ENCODE peak calls at places on chromosomes 7 and 10, in six cellular contexts. H is lower lobe of right lung, R is lung, Q is mesenchymal stem cell, T is HepG2, O is bronchial epithelial cell. P is an unnamed sample. For H3K27me3, the result is how much of the 10 kb centered on the place peaks cover.

GRCh38 chr7:130721486-130722277 is 12.3 kb downstream of the KLF14 start:
- DNase-seq in T (peak), R (peak), O (peak), Q (peak), H (peak), P (peak)

GRCh38 chr10:79050896-79051555 is 17.7 kb upstream of the ZMIZ1 start:
- DNase-seq in R (no peak), O (peak), Q (no peak), H (peak), T (no peak), P (no peak)

GRCh38 chr7:30143748-30144251 is 9.0 kb downstream of the MTURN start:
- DNase-seq in Q (no peak), R (no peak), O (peak), T (no peak), H (no peak), P (no peak)

GRCh38 chr7:36752026-36752735 is 27.9 kb upstream of the AOAH start:
- DNase-seq in R (no peak), O (no peak), H (no peak), Q (no peak), T (no peak), P (no peak)

GRCh38 chr10:74922921-74923320 is 96.5 kb downstream of the KAT6B start:
- DNase-seq in H (no peak), T (no peak), R (no peak), O (peak), Q (peak), P (no peak)

GRCh38 chr7:18873674-18874341 is 243.6 kb downstream of the TWIST1 start:
- DNase-seq in R (no peak), T (no peak), H (no peak), Q (peak), O (no peak), P (no peak)

GRCh38 chr7:127717502-127718125 is 65.6 kb downstream of the SND1 start:
- DNase-seq in T (no peak), Q (no peak), H (no peak), O (peak), R (no peak), P (no peak)

GRCh38 chr10:94416896-94417295 is 14.6 kb downstream of the TBC1D12 start:
- DNase-seq in R (no peak), T (no peak), O (no peak), Q (no peak), H (no peak), P (no peak)

GRCh38 chr10:17200885-17201164 is 647 bp downstream of the TRDMT1 start:
- DNase-seq in H (no peak), O (peak), T (no peak), R (no peak), Q (peak), P (no peak)

GRCh38 chr10:1543596-1543995 is 193.7 kb downstream of the ADARB2 start:
- DNase-seq in Q (no peak), R (no peak), H (no peak), T (no peak), O (no peak), P (no peak)

GRCh38 chr7:113825832-113826231 is 93.0 kb downstream of the PPP1R3A start:
- DNase-seq in O (no peak), H (no peak), R (no peak), T (no peak), Q (no peak), P (no peak)

GRCh38 chr7:41881313-41882130 is 178.6 kb upstream of the INHBA start:
- DNase-seq in R (peak), H (peak), T (no peak), Q (peak), O (no peak), P (no peak)

GRCh38 chr7:66557214-66558200 is 71.2 kb upstream of the KCTD7 start:
- DNase-seq in Q (peak), R (peak), O (peak), T (no peak), H (peak), P (peak)

GRCh38 chr10:1577371-1577770 is 160.0 kb downstream of the ADARB2 start:
- DNase-seq in Q (no peak), T (no peak), O (no peak), H (no peak), R (no peak), P (peak)

DNA sequence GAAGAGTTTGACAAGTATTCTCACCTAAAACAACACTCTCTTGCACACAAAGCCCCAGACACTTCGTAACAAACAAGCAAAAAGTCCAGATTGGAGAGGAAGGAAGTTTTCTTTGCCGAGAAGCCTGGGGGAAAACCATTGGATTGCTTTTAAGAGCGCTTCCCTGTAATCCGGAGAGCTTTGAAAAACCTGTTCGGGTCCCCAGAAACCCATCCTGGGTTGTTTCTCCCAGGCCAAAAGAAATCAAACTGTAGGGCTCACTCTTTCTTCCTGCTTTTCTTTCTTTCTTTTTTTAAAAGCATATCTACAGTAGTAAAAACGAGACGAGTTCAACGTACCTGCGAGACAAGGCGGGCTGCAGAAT is 655 bp downstream of the SP8 start:
- DNase-seq in T (no peak), R (no peak), H (no peak), Q (peak), O (no peak), P (no peak)
- H3K27me3 ChIP-seq in T (under half), R (under half), H (half or more), Q (half or more), O (under half), P (under half)

GRCh38 chr10:118116555-118117311 is 70.0 kb upstream of the RAB11FIP2 start:
- DNase-seq in H (no peak), T (no peak), R (no peak), O (no peak), Q (no peak), P (no peak)
- H3K4me3 ChIP-seq in H (no peak), T (no peak), R (no peak), O (no peak), Q (no peak), P (no peak)

GRCh38 chr10:99534939-99535763 is 2.4 kb downstream of the NKX2-3 start:
- DNase-seq in O (peak), T (no peak), H (no peak), R (no peak), Q (peak), P (no peak)

GRCh38 chr10:99533496-99534455 is 1.0 kb downstream of the NKX2-3 start:
- DNase-seq in R (no peak), Q (no peak), H (no peak), O (no peak), T (no peak), P (no peak)

GRCh38 chr10:99532687-99533495 is at the start of gene NKX2-3:
- DNase-seq in T (no peak), Q (peak), H (peak), R (peak), O (no peak), P (peak)

GRCh38 chr10:99535764-99536399 is 3.1 kb downstream of the NKX2-3 start:
- DNase-seq in T (no peak), O (no peak), H (no peak), Q (no peak), R (no peak), P (no peak)

DNA sequence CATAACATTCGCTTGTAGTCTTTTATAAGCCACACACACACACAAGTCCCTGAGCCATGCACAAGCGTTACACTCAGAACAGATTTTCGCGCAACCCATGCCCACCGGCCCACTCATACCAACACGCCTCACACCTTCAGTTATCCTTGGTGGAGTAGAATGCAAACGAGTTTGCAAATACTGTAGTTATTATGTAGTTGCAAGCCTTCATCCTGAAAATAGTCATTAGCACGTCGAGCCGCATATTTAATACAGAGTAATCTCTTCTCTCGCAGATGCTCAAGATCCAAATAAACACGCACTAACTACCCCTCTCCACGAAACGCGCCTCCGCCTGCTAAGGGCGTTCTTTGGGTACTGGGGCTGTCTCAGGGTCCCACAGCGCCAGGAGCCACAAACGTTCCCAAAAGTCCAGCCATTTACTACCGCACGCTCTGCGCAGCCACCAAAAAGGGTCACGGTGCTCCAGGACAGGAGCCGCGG is 1.8 kb downstream of the NKX2-3 start:
- DNase-seq in H (no peak), R (no peak), O (no peak), Q (peak), T (no peak), P (no peak)
- H3K27me3 ChIP-seq in H (half or more), R (under half), O (half or more), Q (half or more), T (under half), P (under half)

DNA sequence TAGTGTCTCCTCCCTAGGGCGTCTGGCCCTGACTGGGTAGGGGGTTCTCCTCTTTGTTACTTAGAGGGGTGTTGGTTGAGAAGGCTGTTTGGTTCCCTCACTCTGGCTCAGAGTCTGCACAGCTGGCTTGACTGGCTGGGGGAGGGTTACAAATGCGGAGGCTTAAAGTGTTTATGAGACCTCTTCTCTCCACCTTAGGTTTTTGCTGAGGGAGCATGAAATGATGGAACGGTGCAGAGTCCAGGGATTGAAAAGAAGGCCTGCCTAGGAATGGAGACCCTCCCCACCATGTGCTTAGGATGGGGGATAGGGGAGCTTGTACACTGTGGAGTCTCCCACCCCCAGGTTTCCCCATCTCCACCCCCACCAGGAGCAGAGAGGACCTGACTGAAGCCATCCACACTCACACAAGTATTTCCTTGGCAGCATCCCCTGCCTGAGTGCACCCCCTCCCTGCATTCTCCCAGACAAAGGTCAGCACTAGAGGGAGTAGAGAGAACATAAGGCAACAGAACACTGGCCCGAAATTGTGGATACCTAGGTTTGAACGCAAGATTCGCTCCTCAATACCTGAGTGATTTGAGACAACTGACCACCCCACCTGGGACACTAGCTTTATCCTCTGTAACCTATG is 1.7 kb upstream of the LDB1 start:
- DNase-seq in Q (peak), O (no peak), R (no peak), H (no peak), T (no peak), P (no peak)
- H3K4me3 ChIP-seq in Q (peak), O (no peak), R (no peak), H (peak), T (no peak), P (no peak)

DNA sequence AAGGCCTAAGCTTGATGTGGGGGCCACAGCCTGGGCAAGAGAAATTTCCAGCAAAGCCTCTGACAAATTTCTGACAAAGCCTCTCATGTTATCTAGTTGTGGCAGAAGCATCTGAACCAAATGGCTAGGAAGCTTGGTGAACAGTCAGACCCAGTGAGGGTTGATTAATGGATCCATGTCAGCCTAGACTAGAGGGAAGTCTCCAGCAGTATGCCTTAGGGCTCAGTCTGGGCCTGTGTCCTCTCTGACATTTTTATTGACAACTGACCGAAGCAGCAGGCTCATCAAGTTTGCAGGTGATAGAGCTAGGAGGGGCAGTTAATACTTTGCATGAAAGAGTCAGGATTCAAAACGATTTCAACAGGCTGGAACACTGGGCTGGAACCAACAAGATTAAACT is 25.3 kb downstream of the HIF1AN start:
- DNase-seq in H (no peak), T (no peak), Q (no peak), O (no peak), R (no peak), P (no peak)
- H3K27me3 ChIP-seq in H (under half), T (under half), Q (under half), O (under half), R (under half), P (under half)

P was measured in Caco-2.